ENCODE peak calls at places on chromosomes 5 and 9, in five cellular contexts. A is suprapubic skin, V is uterus, Y is ascending aorta, I is pancreas. X is an unnamed sample. For H3K4me1, the result is how much of the 10 kb centered on the place peaks cover.

GRCh38 chr5:39638803-39639202 is 214.0 kb upstream of the DAB2 start:
- DNase-seq in A (no peak), Y (no peak), V (no peak), I (no peak), X (no peak)

GRCh38 chr9:13480688-13481087 is 201.2 kb upstream of the MPDZ start:
- DNase-seq in I (no peak), V (no peak), Y (no peak), A (no peak), X (no peak)

GRCh38 chr5:147661576-147661975 is 121.0 kb downstream of the JAKMIP2 start:
- DNase-seq in Y (no peak), I (no peak), V (no peak), A (no peak), X (no peak)

GRCh38 chr9:69421908-69422801 is 97.1 kb downstream of the ENTREP1 start:
- DNase-seq in V (peak), A (no peak), I (peak), Y (no peak), X (peak)

GRCh38 chr5:157059891-157060290 is 975 bp upstream of the HAVCR1 start:
- DNase-seq in V (no peak), I (no peak), A (no peak), Y (no peak), X (no peak)

GRCh38 chr5:1736889-1737711 is 62.5 kb downstream of the MRPL36 start:
- DNase-seq in V (no peak), Y (no peak), A (no peak), I (no peak), X (no peak)

GRCh38 chr5:141298376-141298775 is 5.5 kb downstream of the SLC25A2 start:
- DNase-seq in I (no peak), A (no peak), Y (no peak), V (no peak), X (no peak)

GRCh38 chr9:82090041-82090440 is 101.5 kb downstream of the SPATA31D1 start:
- DNase-seq in Y (no peak), V (no peak), A (no peak), I (no peak), X (no peak)

GRCh38 chr5:43851741-43852140 is 248.8 kb downstream of the NNT start:
- DNase-seq in Y (no peak), V (no peak), A (no peak), I (no peak), X (no peak)

GRCh38 chr5:173281910-173282309 is 46.3 kb downstream of the STC2 start:
- DNase-seq in A (no peak), Y (no peak), I (no peak), V (no peak), X (no peak)

GRCh38 chr9:97570899-97571298 is 62.3 kb downstream of the TSTD2 start:
- DNase-seq in Y (no peak), I (no peak), A (no peak), V (peak), X (no peak)

GRCh38 chr9:131981116-131981847 is 98.4 kb downstream of the MED27 start:
- DNase-seq in V (no peak), I (no peak), Y (no peak), A (no peak), X (no peak)

GRCh38 chr9:4148215-4148561 is 151.7 kb downstream of the GLIS3 start:
- DNase-seq in I (no peak), Y (no peak), A (no peak), V (no peak), X (no peak)

GRCh38 chr9:23073136-23073535 is 626.5 kb downstream of the DMRTA1 start:
- DNase-seq in Y (no peak), A (no peak), I (no peak), V (no peak), X (no peak)

GRCh38 chr5:57683036-57683600 is 200.5 kb upstream of the ACTBL2 start:
- DNase-seq in Y (no peak), A (no peak), I (no peak), V (no peak), X (no peak)

GRCh38 chr9:128636556-128637530 is 19.8 kb downstream of the DYNC2I2 start:
- DNase-seq in A (no peak), V (no peak), I (peak), Y (no peak), X (no peak)

GRCh38 chr9:113620377-113621161 is 157.0 kb downstream of the RGS3 start:
- DNase-seq in Y (peak), I (peak), V (peak), A (peak), X (peak)

GRCh38 chr5:92801921-92802320 is 779.1 kb downstream of the NR2F1-AS1 start:
- DNase-seq in Y (no peak), I (no peak), V (no peak), A (no peak), X (no peak)

GRCh38 chr5:143824851-143825720 is 13.1 kb downstream of the HMHB1 start:
- DNase-seq in Y (peak), A (peak), I (peak), V (peak), X (peak)

GRCh38 chr5:101346447-101346846 is 443.4 kb upstream of the ST8SIA4 start:
- DNase-seq in A (no peak), I (no peak), V (no peak), Y (no peak), X (no peak)

DNA sequence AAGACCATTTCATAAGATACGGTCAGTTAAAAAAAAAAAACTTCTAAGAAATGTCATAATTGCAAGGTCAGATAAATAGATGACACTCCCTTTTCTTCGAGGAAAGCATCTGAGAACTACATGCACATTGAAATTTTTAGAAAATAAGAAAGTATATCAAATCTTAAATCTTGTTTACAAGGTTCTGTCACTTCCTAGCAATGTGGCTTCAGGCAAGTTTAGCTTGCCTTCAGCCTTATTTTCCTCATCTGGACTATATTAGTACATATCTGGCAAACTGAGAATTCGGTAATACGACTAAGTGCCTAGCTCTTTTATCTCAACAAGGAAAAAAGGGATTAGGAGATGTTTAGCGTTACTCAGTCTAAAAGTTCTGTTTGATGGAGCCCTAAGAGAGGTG is 32.5 kb upstream of the OR2K2 start:
- DNase-seq in Y (no peak), V (no peak), A (no peak), I (no peak), X (no peak)
- H3K27ac ChIP-seq in Y (no peak), V (no peak), A (no peak), I (no peak), X (no peak)

GRCh38 chr9:134379774-134380431 is 53.6 kb downstream of the RXRA start:
- DNase-seq in V (no peak), A (no peak), Y (no peak), I (peak), X (no peak)

GRCh38 chr9:134377976-134378375 is 51.7 kb downstream of the RXRA start:
- DNase-seq in V (no peak), Y (no peak), I (peak), A (peak), X (peak)

GRCh38 chr9:134377143-134377484 is 50.9 kb downstream of the RXRA start:
- DNase-seq in A (no peak), Y (no peak), V (no peak), I (no peak), X (no peak)

GRCh38 chr9:134381262-134381661 is 55.0 kb downstream of the RXRA start:
- DNase-seq in I (no peak), Y (no peak), V (no peak), A (no peak), X (no peak)

DNA sequence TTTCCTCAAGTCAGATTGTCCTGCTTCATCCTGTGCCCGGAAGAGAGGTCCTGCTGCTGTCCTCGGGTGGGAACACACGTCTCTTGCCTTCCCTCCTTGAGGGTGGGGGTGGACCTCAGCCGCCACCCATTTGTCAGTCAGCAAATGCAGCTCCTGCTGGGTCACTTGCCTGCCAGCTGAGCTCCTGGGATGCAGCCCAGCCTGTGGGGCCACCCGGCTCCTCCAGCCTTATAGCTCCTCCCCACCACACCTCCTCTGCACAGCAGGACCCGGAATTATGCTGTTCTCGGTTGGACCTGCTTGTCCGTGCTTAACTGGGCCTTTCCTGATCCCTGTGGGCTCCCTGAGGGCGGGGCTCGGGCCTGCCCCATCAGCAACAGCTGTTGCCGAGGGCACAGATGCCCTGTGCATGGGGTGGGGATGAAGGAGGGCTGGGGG is 52.7 kb downstream of the RXRA start:
- DNase-seq in I (no peak), V (no peak), Y (no peak), A (no peak), X (no peak)
- H3K4me1 ChIP-seq in I (under half), V (half or more), Y (half or more), A (half or more), X (half or more)

GRCh38 chr5:73171495-73171894 is 1.5 kb upstream of the TMEM174 start:
- DNase-seq in Y (no peak), V (no peak), A (no peak), I (no peak), X (no peak)

GRCh38 chr5:73174100-73174815 is 1.3 kb downstream of the TMEM174 start:
- DNase-seq in A (no peak), V (no peak), I (no peak), Y (no peak), X (no peak)

GRCh38 chr5:73176250-73176649 is 3.3 kb downstream of the TMEM174 start:
- DNase-seq in A (no peak), Y (no peak), I (peak), V (no peak), X (no peak)

GRCh38 chr5:73172893-73173292 is at the start of gene TMEM174:
- DNase-seq in A (no peak), Y (no peak), I (no peak), V (no peak), X (no peak)

DNA sequence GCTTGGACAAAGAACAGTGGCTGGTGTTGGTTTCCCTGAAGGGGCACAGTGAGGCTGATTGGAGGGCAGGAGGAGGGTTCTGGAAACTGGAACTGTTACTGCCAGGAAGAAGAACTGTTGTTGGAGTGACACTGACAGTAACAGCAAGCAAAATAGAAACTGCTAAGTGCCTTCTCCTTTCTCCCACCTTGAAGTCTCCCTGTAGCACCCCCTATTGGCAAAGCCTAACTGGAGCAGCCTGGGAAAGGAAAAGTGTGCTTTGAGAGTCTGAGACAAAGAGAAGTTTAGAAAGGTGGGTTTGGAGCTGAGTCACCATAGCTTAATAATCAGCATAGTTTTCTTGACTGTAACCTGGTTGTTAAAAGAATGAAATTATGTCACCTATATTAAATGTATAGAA is 2.5 kb upstream of the TMEM174 start:
- DNase-seq in I (no peak), V (no peak), Y (no peak), A (no peak), X (no peak)
- TF ChIP-seq CTCF in I (no peak), V (no peak), Y (peak), A (peak), X (no peak)

DNA sequence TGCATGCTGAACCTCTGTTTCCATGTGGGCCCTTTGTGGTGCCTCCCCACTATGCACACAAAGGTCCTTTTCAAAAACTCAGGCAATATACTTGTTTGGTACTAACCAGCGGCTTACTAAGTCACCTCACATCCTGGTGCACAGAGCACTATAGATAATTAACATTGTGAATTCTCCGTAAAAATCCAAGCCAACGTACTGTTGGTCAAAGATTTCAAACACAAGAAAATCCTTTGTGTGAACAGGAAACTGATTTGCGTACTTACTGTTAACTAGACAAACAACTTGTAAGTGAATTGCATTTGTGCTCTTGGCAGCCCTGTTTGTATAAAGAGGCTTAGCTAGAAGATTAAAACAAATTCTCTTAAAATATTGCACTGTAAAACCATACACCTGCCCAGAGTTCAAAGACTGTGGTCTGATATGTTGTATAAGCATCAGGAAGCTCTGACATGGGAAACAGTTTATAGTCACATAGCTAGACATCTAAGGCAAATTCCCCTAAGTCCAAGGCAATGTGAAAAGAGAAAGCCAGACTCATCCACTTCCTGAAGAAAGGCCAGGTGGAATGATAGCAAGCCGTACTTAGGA is 125.0 kb upstream of the SLC12A2 start:
- DNase-seq in Y (no peak), I (no peak), A (no peak), V (no peak), X (no peak)
- H3K27ac ChIP-seq in Y (no peak), I (peak), A (no peak), V (no peak), X (no peak)